ENCODE peak calls at places on chromosomes 5 and 9, in four cellular contexts. F is K562, V is upper lobe of left lung, A is breast epithelium. C is an unnamed sample.

GRCh38 chr5:142798099-142798768 is 28.1 kb downstream of the ARHGAP26 start:
- DNase-seq in F (no peak), A (no peak), V (no peak), C (no peak)

GRCh38 chr9:5352637-5353248 is 13.1 kb upstream of the RLN1 start:
- DNase-seq in V (no peak), F (no peak), A (no peak), C (no peak)

GRCh38 chr5:34622046-34622435 is 34.1 kb upstream of the RAI14 start:
- DNase-seq in A (no peak), F (no peak), V (no peak), C (no peak)

GRCh38 chr5:107063511-107063910 is 607.2 kb downstream of the EFNA5 start:
- DNase-seq in F (no peak), A (no peak), V (no peak), C (no peak)

GRCh38 chr5:37900692-37901091 is 60.9 kb upstream of the GDNF start:
- DNase-seq in F (no peak), A (no peak), V (no peak), C (no peak)

GRCh38 chr5:10759111-10759510 is 1.9 kb downstream of the DAP start:
- DNase-seq in F (no peak), V (no peak), A (no peak), C (no peak)

GRCh38 chr5:134267366-134268018 is 41.6 kb upstream of the PPP2CA start:
- DNase-seq in A (no peak), F (no peak), V (no peak), C (no peak)

GRCh38 chr5:124061663-124062062 is 549.7 kb downstream of the CSNK1G3 start:
- DNase-seq in A (no peak), V (no peak), F (no peak), C (no peak)

GRCh38 chr9:21919377-21920362 is 74.5 kb downstream of the CDKN2A start:
- DNase-seq in A (no peak), V (no peak), F (no peak), C (no peak)

GRCh38 chr9:78026416-78026815 is 5.2 kb downstream of the GNAQ start:
- DNase-seq in V (no peak), F (no peak), A (no peak), C (no peak)

GRCh38 chr5:134510970-134511795 is 14.3 kb upstream of the JADE2 start:
- DNase-seq in A (peak), V (no peak), F (no peak), C (no peak)

GRCh38 chr5:142900926-142901325 is 130.7 kb downstream of the ARHGAP26 start:
- DNase-seq in V (no peak), F (no peak), A (no peak), C (no peak)

GRCh38 chr5:155268770-155269425 is 255.3 kb downstream of the KIF4B start:
- DNase-seq in A (no peak), F (no peak), V (no peak), C (no peak)

GRCh38 chr5:149310947-149311675 is 34.2 kb upstream of the GRPEL2 start:
- DNase-seq in A (no peak), F (no peak), V (no peak), C (no peak)

GRCh38 chr9:90420714-90421513 is 221.7 kb downstream of the DIRAS2 start:
- DNase-seq in A (no peak), V (no peak), F (no peak), C (no peak)

GRCh38 chr5:103800728-103801127 is 238.1 kb upstream of the NUDT12 start:
- DNase-seq in A (no peak), F (no peak), V (no peak), C (no peak)

GRCh38 chr5:154143121-154143725 is 47.3 kb upstream of the GALNT10 start:
- DNase-seq in F (no peak), A (no peak), V (no peak), C (no peak)

GRCh38 chr9:95763983-95764382 is 111.5 kb upstream of the ERCC6L2 start:
- DNase-seq in V (no peak), A (no peak), F (no peak), C (no peak)

GRCh38 chr5:137361275-137361674 is 137.9 kb downstream of the SPOCK1 start:
- DNase-seq in A (no peak), F (no peak), V (no peak), C (no peak)

GRCh38 chr9:133252301-133252776 is 22.7 kb downstream of the ABO start:
- DNase-seq in F (no peak), A (no peak), V (peak), C (peak)
- TF ChIP-seq POLR2AphosphoS5 in F (no peak), A (peak), V (peak), C (peak)

GRCh38 chr9:70161414-70161732 is 97.4 kb upstream of the SMC5 start:
- DNase-seq in V (no peak), A (no peak), F (no peak), C (no peak)
- TF ChIP-seq POLR2AphosphoS5 in V (no peak), A (no peak), F (no peak), C (no peak)

GRCh38 chr5:43182421-43182820 is 9.6 kb upstream of the NIM1K start:
- DNase-seq in F (no peak), A (no peak), V (no peak), C (no peak)

GRCh38 chr5:43174586-43174985 is 17.4 kb upstream of the NIM1K start:
- DNase-seq in V (no peak), A (no peak), F (no peak), C (no peak)

GRCh38 chr5:43179836-43180235 is 12.2 kb upstream of the NIM1K start:
- DNase-seq in A (no peak), F (no peak), V (no peak), C (no peak)
- TF ChIP-seq POLR2AphosphoS5 in A (no peak), F (no peak), V (no peak), C (no peak)

GRCh38 chr5:90930756-90931431 is 372.3 kb downstream of the ADGRV1 start:
- DNase-seq in A (no peak), V (no peak), F (no peak), C (no peak)

GRCh38 chr5:90932052-90932699 is 373.6 kb downstream of the ADGRV1 start:
- DNase-seq in A (no peak), V (no peak), F (peak), C (no peak)

GRCh38 chr5:90933298-90933697 is 374.7 kb downstream of the ADGRV1 start:
- DNase-seq in F (no peak), A (no peak), V (no peak), C (no peak)

GRCh38 chr5:90934738-90935137 is 376.1 kb downstream of the ADGRV1 start:
- DNase-seq in A (no peak), F (no peak), V (no peak), C (no peak)

GRCh38 chr5:90934091-90934719 is 375.6 kb downstream of the ADGRV1 start:
- DNase-seq in V (no peak), F (no peak), A (no peak), C (no peak)
- TF ChIP-seq POLR2AphosphoS5 in V (no peak), F (no peak), A (no peak), C (no peak)

GRCh38 chr9:101923451-101923850 is 185.0 kb upstream of the GRIN3A start:
- DNase-seq in V (no peak), A (no peak), F (no peak), C (no peak)
- TF ChIP-seq POLR2AphosphoS5 in V (no peak), A (no peak), F (no peak), C (no peak)

GRCh38 chr9:131619680-131620079 is 74.4 kb downstream of the PRRT1B start:
- DNase-seq in F (no peak), V (no peak), A (no peak), C (no peak)

GRCh38 chr9:131616983-131617604 is 71.8 kb downstream of the PRRT1B start:
- DNase-seq in V (no peak), F (no peak), A (no peak), C (no peak)

GRCh38 chr9:131617611-131618010 is 72.3 kb downstream of the PRRT1B start:
- DNase-seq in F (no peak), V (no peak), A (no peak), C (no peak)

GRCh38 chr9:131618071-131618479 is 72.8 kb downstream of the PRRT1B start:
- DNase-seq in F (no peak), V (no peak), A (peak), C (no peak)

GRCh38 chr9:131618785-131619184 is 73.5 kb downstream of the PRRT1B start:
- DNase-seq in A (no peak), V (peak), F (no peak), C (no peak)
- TF ChIP-seq POLR2AphosphoS5 in A (no peak), V (no peak), F (no peak), C (no peak)

GRCh38 chr9:127942152-127943010 is 4.7 kb upstream of the DPM2 start:
- DNase-seq in F (peak), V (peak), A (no peak), C (no peak)
- TF ChIP-seq POLR2AphosphoS5 in F (no peak), V (no peak), A (no peak), C (no peak)

DNA sequence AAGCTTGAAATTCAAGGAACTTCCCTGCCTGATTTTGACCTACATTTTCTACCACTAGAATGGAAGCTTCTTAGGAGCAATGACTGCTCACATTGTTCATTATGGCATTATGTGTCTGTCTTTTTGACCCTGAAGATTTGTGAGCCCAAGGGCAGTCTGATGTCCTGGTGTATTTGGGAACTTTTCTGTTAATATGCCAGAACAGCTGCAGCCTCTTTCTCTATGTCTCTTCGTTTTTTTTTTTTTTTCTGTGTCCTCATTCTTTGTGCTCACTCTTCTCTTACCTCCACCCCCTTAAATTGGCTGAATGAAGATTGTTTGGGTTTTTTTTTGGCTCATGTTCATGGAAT is 34.8 kb upstream of the TMC1 start:
- DNase-seq in V (no peak), F (no peak), A (no peak), C (no peak)
- TF ChIP-seq POLR2AphosphoS5 in V (no peak), F (no peak), A (no peak), C (no peak)

GRCh38 chr5:147441191-147441695 is 68.6 kb downstream of the DPYSL3 start:
- DNase-seq in F (no peak), V (no peak), A (no peak), C (no peak)

GRCh38 chr5:147445951-147446350 is 63.9 kb downstream of the DPYSL3 start:
- DNase-seq in A (no peak), F (no peak), V (no peak), C (no peak)

GRCh38 chr5:147445093-147445492 is 64.8 kb downstream of the DPYSL3 start:
- DNase-seq in A (peak), V (no peak), F (no peak), C (no peak)

GRCh38 chr5:147439253-147439652 is 70.6 kb downstream of the DPYSL3 start:
- DNase-seq in F (no peak), V (no peak), A (no peak), C (no peak)

GRCh38 chr5:147442134-147442726 is 67.6 kb downstream of the DPYSL3 start:
- DNase-seq in F (no peak), V (no peak), A (no peak), C (no peak)
- TF ChIP-seq POLR2AphosphoS5 in F (no peak), V (peak), A (no peak), C (no peak)

C was measured in vagina.